ENCODE peak calls at places on chromosomes 3 and 15, in five cellular contexts. One of them, this sample, is unnamed.

GRCh38 chr3:158226429-158226828 is 116.5 kb downstream of the RSRC1 start:
- DNase-seq in transverse colon: no peak
- DNase-seq in left ventricle myocardium superior: no peak
- DNase-seq in COR-L47: no peak
- DNase-seq in choroid plexus epithelial cell: no peak
- DNase-seq in this sample: no peak

GRCh38 chr15:66800584-66801235 is 98.7 kb downstream of the SMAD6 start:
- DNase-seq in transverse colon: no peak
- DNase-seq in left ventricle myocardium superior: no peak
- DNase-seq in COR-L47: no peak
- DNase-seq in choroid plexus epithelial cell: no peak
- DNase-seq in this sample: no peak

GRCh38 chr3:16137044-16137443 is 37.4 kb upstream of the GALNT15 start:
- DNase-seq in transverse colon: no peak
- DNase-seq in left ventricle myocardium superior: no peak
- DNase-seq in COR-L47: no peak
- DNase-seq in choroid plexus epithelial cell: no peak
- DNase-seq in this sample: no peak

GRCh38 chr15:82184776-82185175 is 77.8 kb downstream of the EFL1 start:
- DNase-seq in transverse colon: no peak
- DNase-seq in left ventricle myocardium superior: no peak
- DNase-seq in COR-L47: no peak
- DNase-seq in choroid plexus epithelial cell: no peak
- DNase-seq in this sample: no peak

GRCh38 chr3:128369881-128370642 is 96.6 kb downstream of the DNAJB8 start:
- DNase-seq in transverse colon: no peak
- DNase-seq in left ventricle myocardium superior: no peak
- DNase-seq in COR-L47: no peak
- DNase-seq in choroid plexus epithelial cell: no peak
- DNase-seq in this sample: no peak

GRCh38 chr3:187040637-187041361 is 98.5 kb downstream of the RPL39L start:
- DNase-seq in transverse colon: no peak
- DNase-seq in left ventricle myocardium superior: no peak
- DNase-seq in COR-L47: no peak
- DNase-seq in choroid plexus epithelial cell: peak; percentile 51
- DNase-seq in this sample: peak; percentile 68

GRCh38 chr3:71825551-71826283 is 40.8 kb upstream of the PROK2 start:
- DNase-seq in transverse colon: no peak
- DNase-seq in left ventricle myocardium superior: no peak
- DNase-seq in COR-L47: no peak
- DNase-seq in choroid plexus epithelial cell: no peak
- DNase-seq in this sample: no peak

GRCh38 chr3:151630035-151630434 is 103.7 kb upstream of the AADACL2 start:
- DNase-seq in transverse colon: no peak
- DNase-seq in left ventricle myocardium superior: no peak
- DNase-seq in COR-L47: no peak
- DNase-seq in choroid plexus epithelial cell: peak; percentile 35
- DNase-seq in this sample: no peak

GRCh38 chr3:127012091-127012490 is 29.2 kb downstream of the PLXNA1 start:
- DNase-seq in transverse colon: no peak
- DNase-seq in left ventricle myocardium superior: no peak
- DNase-seq in COR-L47: no peak
- DNase-seq in choroid plexus epithelial cell: no peak
- DNase-seq in this sample: no peak

GRCh38 chr15:79179108-79179561 is 88.6 kb upstream of the RASGRF1 start:
- DNase-seq in transverse colon: no peak
- DNase-seq in left ventricle myocardium superior: no peak
- DNase-seq in COR-L47: no peak
- DNase-seq in choroid plexus epithelial cell: peak; percentile 29
- DNase-seq in this sample: peak; percentile 89